ENCODE peak calls at places on chromosomes 1 and 21, in eight cellular contexts. P is foreskin keratinocyte, H is NCI-H345, Y is nephron progenitor cell, M is T-cell, D is ovary, A is LNCaP clone FGC, X is amniotic epithelial cell. G is an unnamed sample.

GRCh38 chr1:79657916-79658662 is 651.6 kb upstream of the ADGRL4 start:
- DNase-seq in P (no peak), H (no peak), Y (no peak), M (no peak), D (no peak), A (no peak), X (no peak), G (no peak)

GRCh38 chr21:45347712-45348477 is 57.1 kb upstream of the COL18A1 start:
- DNase-seq in P (no peak), H (no peak), Y (no peak), M (no peak), D (no peak), A (no peak), X (no peak), G (no peak)

GRCh38 chr1:111909010-111909409 is 80.5 kb downstream of the KCND3 start:
- DNase-seq in P (no peak), H (peak; percentile 7), Y (no peak), M (no peak), D (no peak), A (no peak), X (no peak), G (no peak)

GRCh38 chr21:26840912-26841311 is 4.3 kb downstream of the ADAMTS1 start:
- DNase-seq in P (peak; percentile 88), H (no peak), Y (no peak), M (no peak), D (peak; percentile 50), A (no peak), X (peak; percentile 94), G (no peak)

GRCh38 chr21:29078884-29079765 is 5.7 kb upstream of the CCT8 start:
- DNase-seq in P (no peak), H (no peak), Y (no peak), M (no peak), D (no peak), A (no peak), X (peak; percentile 42), G (peak; percentile 65)

GRCh38 chr1:89633745-89634625 is 1.1 kb downstream of the LRRC8C start:
- DNase-seq in P (peak; percentile 30), H (peak; percentile 38), Y (peak; percentile 19), M (no peak), D (peak; percentile 41), A (no peak), X (peak; percentile 46), G (no peak)

GRCh38 chr1:235127774-235128452 is 724 bp downstream of the TOMM20 start:
- DNase-seq in P (no peak), H (no peak), Y (no peak), M (no peak), D (no peak), A (no peak), X (peak; percentile 26), G (peak; percentile 62)

GRCh38 chr1:205610036-205610435 is 21.8 kb downstream of the ELK4 start:
- DNase-seq in P (no peak), H (no peak), Y (no peak), M (no peak), D (no peak), A (no peak), X (peak; percentile 57), G (no peak)

GRCh38 chr1:155499953-155500621 is 62.5 kb downstream of the ASH1L start:
- DNase-seq in P (no peak), H (peak; percentile 93), Y (no peak), M (no peak), D (no peak), A (peak; percentile 78), X (peak; percentile 32), G (no peak)

GRCh38 chr1:205226868-205227583 is 720 bp upstream of the TMCC2 start:
- DNase-seq in P (peak; percentile 97), H (peak; percentile 62), Y (no peak), M (no peak), D (no peak), A (no peak), X (peak; percentile 60), G (no peak)

GRCh38 chr1:67970088-67970487 is 80.3 kb downstream of the DIRAS3 start:
- DNase-seq in P (peak; percentile 91), H (no peak), Y (no peak), M (no peak), D (no peak), A (no peak), X (peak; percentile 86), G (no peak)

GRCh38 chr1:152313970-152314369 is 11.1 kb downstream of the FLG start:
- DNase-seq in P (no peak), H (no peak), Y (no peak), M (no peak), D (no peak), A (no peak), X (no peak), G (no peak)

GRCh38 chr1:1232224-1232800 is at the start of gene B3GALT6:
- DNase-seq in P (no peak), H (no peak), Y (no peak), M (no peak), D (peak; percentile 53), A (no peak), X (no peak), G (no peak)

GRCh38 chr1:225848044-225848955 is 33.9 kb downstream of the TMEM63A start:
- DNase-seq in P (no peak), H (peak; percentile 60), Y (peak; percentile 55), M (peak; percentile 32), D (peak; percentile 58), A (no peak), X (peak; percentile 77), G (no peak)

GRCh38 chr1:37034301-37035013 is at the start of gene GRIK3:
- DNase-seq in P (no peak), H (peak; percentile 58), Y (peak; percentile 62), M (no peak), D (no peak), A (no peak), X (no peak), G (no peak)

GRCh38 chr21:36504067-36505058 is 24.4 kb upstream of the CLDN14 start:
- DNase-seq in P (no peak), H (peak; percentile 54), Y (peak; percentile 54), M (no peak), D (no peak), A (no peak), X (peak; percentile 39), G (peak; percentile 20)

GRCh38 chr21:41133896-41134522 is 34.0 kb upstream of the BACE2 start:
- DNase-seq in P (no peak), H (peak; percentile 41), Y (peak; percentile 19), M (no peak), D (no peak), A (peak; percentile 18), X (peak; percentile 3), G (no peak)

GRCh38 chr1:109639063-109639840 is 16.6 kb upstream of the GSTM4 start:
- DNase-seq in P (no peak), H (no peak), Y (no peak), M (no peak), D (no peak), A (no peak), X (no peak), G (no peak)

GRCh38 chr1:19179597-19180271 is 30.3 kb downstream of the UBR4 start:
- DNase-seq in P (no peak), H (no peak), Y (no peak), M (peak; percentile 3), D (no peak), A (no peak), X (peak; percentile 79), G (no peak)

GRCh38 chr1:205458777-205459566 is 3.1 kb upstream of the BLACAT1 start:
- DNase-seq in P (peak; percentile 42), H (no peak), Y (peak; percentile 83), M (no peak), D (peak; percentile 51), A (peak; percentile 10), X (peak; percentile 65), G (no peak)

G was measured in stimulated activated effector memory CD8-positive, alpha-beta T cell treated with anti-CD3 and anti-CD28 coated beads, Interleukin-12 subunit alpha, Interleukin-12 subunit beta, amount 100 ng/mL, for 72 hours.